ENCODE peak calls at places on chromosomes 3 and 15, in ten cellular contexts. D is neural progenitor cell; Y is IMR-90; Z is B cell; J is breast epithelium; R is CD8-positive, alpha-beta T cell; O is foreskin fibroblast; L is Panc1; Q is GM23338; B is bronchial epithelial cell. I is an unnamed sample.

GRCh38 chr3:33044676-33045075 is 52.3 kb downstream of the GLB1 start:
- DNase-seq in D (no peak), Y (no peak), Z (no peak), J (no peak), R (no peak), O (no peak), L (no peak), Q (no peak), B (no peak), I (no peak)

GRCh38 chr15:60184579-60184978 is 180.5 kb downstream of the FOXB1 start:
- DNase-seq in D (no peak), Y (peak; percentile 1), Z (no peak), J (no peak), R (no peak), O (peak; percentile 5), L (no peak), Q (no peak), B (peak; percentile 62), I (no peak)

GRCh38 chr3:194032828-194033435 is 103.0 kb upstream of the HES1 start:
- DNase-seq in D (peak; percentile 29), Y (no peak), Z (peak; percentile 59), J (no peak), R (no peak), O (no peak), L (no peak), Q (no peak), B (no peak), I (no peak)

GRCh38 chr3:119220970-119221667 is 19.6 kb downstream of the B4GALT4 start:
- DNase-seq in D (no peak), Y (no peak), Z (no peak), J (no peak), R (no peak), O (no peak), L (no peak), Q (no peak), B (no peak), I (no peak)

GRCh38 chr15:61141497-61142125 is 87.5 kb downstream of the RORA start:
- DNase-seq in D (no peak), Y (no peak), Z (no peak), J (no peak), R (no peak), O (no peak), L (no peak), Q (peak; percentile 34), B (no peak), I (no peak)

GRCh38 chr15:59999558-60000112 is 4.5 kb upstream of the FOXB1 start:
- DNase-seq in D (peak; percentile 54), Y (no peak), Z (peak; percentile 8), J (no peak), R (no peak), O (no peak), L (no peak), Q (no peak), B (no peak), I (peak; percentile 10)

GRCh38 chr3:30496496-30496966 is 109.9 kb upstream of the TGFBR2 start:
- DNase-seq in D (no peak), Y (peak; percentile 81), Z (no peak), J (no peak), R (no peak), O (peak; percentile 66), L (no peak), Q (no peak), B (peak; percentile 22), I (no peak)

GRCh38 chr15:91228391-91228790 is 128.3 kb downstream of the SV2B start:
- DNase-seq in D (no peak), Y (no peak), Z (no peak), J (no peak), R (no peak), O (no peak), L (no peak), Q (no peak), B (no peak), I (no peak)

GRCh38 chr3:25854635-25855034 is 64.7 kb downstream of the OXSM start:
- DNase-seq in D (no peak), Y (peak; percentile 83), Z (no peak), J (no peak), R (no peak), O (peak; percentile 78), L (no peak), Q (no peak), B (peak; percentile 72), I (no peak)

GRCh38 chr3:133928903-133929607 is 33.4 kb upstream of the RAB6B start:
- DNase-seq in D (no peak), Y (no peak), Z (no peak), J (no peak), R (no peak), O (no peak), L (no peak), Q (no peak), B (no peak), I (no peak)

GRCh38 chr3:12990781-12991480 is 82.3 kb downstream of the IQSEC1 start:
- DNase-seq in D (no peak), Y (peak; percentile 94), Z (no peak), J (no peak), R (no peak), O (peak; percentile 83), L (no peak), Q (no peak), B (peak; percentile 47), I (no peak)

DNA sequence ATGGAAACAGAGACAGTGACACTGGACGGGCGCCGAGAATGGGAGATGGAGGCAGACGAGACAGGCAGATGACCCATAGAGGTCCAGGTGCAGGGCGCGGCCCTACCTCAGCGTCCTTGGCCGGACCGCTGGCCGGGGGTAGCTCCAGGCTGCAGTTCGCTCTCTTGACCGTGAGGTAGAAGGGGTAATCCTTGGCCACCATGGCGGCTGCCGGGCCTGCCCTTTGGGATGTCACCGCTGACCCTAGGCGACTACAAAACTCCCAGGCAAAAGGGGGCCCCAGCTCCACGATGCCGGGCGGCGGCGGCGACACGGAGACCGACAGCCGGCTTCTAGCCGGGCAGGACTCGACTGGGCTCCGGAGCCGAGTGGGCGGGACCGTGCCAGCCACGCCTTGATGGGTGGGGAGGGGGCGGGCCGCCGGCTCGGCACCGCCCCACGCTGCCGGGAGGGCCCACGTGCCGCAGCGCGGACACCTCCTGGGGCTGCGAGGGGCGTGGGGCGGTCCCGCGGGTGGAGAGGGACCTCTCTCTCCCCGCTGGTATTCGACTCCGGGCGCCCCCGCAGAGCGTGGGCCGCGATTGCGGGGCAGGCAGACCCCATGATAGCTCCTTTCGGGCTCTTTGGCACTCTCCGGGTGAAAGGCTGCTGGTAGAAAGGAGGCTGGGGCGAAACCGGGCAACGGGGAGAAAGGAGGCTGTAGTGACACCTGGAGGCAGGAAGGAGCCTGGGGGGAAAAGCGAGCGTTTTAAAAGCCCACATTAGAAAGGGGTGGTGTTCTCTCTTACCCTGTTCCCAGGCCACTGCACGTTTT is at the start of gene ARHGEF3:
- DNase-seq in D (peak; percentile 91), Y (peak; percentile 48), Z (peak; percentile 96), J (peak; percentile 75), R (peak; percentile 84), O (peak; percentile 91), L (peak; percentile 43), Q (peak; percentile 95), B (peak; percentile 69), I (peak; percentile 93)
- TF ChIP-seq CTCF in D (peak; percentile 66), Y (peak; percentile 27), Z (peak; percentile 75), J (peak; percentile 9), R (peak; percentile 56), O (peak; percentile 44), L (peak; percentile 78), Q (peak; percentile 74), B (peak; percentile 70), I (peak; percentile 51)

DNA sequence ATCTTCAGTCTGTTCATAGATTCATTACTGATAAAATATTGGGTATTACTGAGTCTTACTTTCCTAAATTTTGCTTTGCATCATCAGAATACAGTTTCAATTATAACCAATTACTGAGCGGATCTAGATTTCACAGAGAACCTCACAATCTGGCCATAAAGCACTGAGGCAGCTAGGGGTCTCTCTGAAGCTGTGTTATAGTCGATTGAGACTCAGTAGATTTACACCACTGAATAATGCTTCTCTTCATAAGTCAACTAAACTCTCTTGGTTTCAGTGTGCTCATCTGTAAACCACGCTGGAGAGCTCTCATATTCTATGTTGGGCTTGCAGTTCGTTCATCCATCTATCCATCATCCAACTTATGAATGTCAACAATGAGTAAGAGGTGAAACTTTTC is 180.6 kb downstream of the GREM1 start:
- DNase-seq in D (no peak), Y (no peak), Z (no peak), J (no peak), R (no peak), O (no peak), L (no peak), Q (no peak), B (no peak), I (no peak)
- TF ChIP-seq CTCF in D (no peak), Y (no peak), Z (no peak), J (no peak), R (no peak), O (no peak), L (no peak), Q (peak; percentile 53), B (no peak), I (no peak)

DNA sequence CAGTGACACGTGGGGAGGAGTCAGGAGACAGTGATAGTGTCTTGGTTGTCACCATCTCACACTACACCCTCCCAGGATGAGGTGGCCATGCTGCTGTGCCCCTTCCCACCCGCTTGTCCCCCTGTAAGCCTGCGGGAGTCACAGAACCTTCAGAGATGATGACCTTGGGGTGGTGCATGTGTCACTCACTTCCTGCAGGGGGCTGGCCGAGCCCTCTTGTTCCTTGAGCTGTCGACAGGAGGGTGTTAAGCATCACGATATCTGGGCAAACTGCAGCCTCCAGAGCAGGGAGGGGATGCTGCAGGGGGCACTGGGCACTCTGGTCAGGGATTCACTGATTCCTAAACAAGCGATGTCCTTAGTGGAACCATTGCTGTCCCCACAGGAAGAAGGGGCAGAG is 27.7 kb downstream of the FAH start:
- DNase-seq in D (no peak), Y (no peak), Z (no peak), J (no peak), R (no peak), O (no peak), L (no peak), Q (peak; percentile 31), B (no peak), I (no peak)
- TF ChIP-seq CTCF in D (no peak), Y (no peak), Z (no peak), J (no peak), R (no peak), O (no peak), L (no peak), Q (peak; percentile 30), B (no peak), I (no peak)

GRCh38 chr3:65951836-65952505 is 86.7 kb downstream of the MAGI1 start:
- DNase-seq in D (no peak), Y (peak; percentile 46), Z (no peak), J (no peak), R (no peak), O (peak; percentile 74), L (no peak), Q (no peak), B (peak; percentile 39), I (no peak)

GRCh38 chr3:65950340-65951326 is 88.1 kb downstream of the MAGI1 start:
- DNase-seq in D (peak; percentile 41), Y (no peak), Z (no peak), J (no peak), R (no peak), O (no peak), L (no peak), Q (peak; percentile 91), B (no peak), I (no peak)

GRCh38 chr3:65945953-65946352 is 92.8 kb downstream of the MAGI1 start:
- DNase-seq in D (no peak), Y (no peak), Z (no peak), J (no peak), R (no peak), O (no peak), L (no peak), Q (no peak), B (no peak), I (no peak)

GRCh38 chr3:65946438-65946837 is 92.3 kb downstream of the MAGI1 start:
- DNase-seq in D (no peak), Y (peak; percentile 37), Z (no peak), J (peak; percentile 72), R (no peak), O (peak; percentile 42), L (no peak), Q (no peak), B (peak; percentile 80), I (no peak)

GRCh38 chr3:65948833-65949573 is 89.7 kb downstream of the MAGI1 start:
- DNase-seq in D (no peak), Y (no peak), Z (no peak), J (no peak), R (no peak), O (no peak), L (no peak), Q (no peak), B (no peak), I (no peak)
- TF ChIP-seq CTCF in D (no peak), Y (no peak), Z (no peak), J (no peak), R (no peak), O (no peak), L (no peak), Q (no peak), B (no peak), I (no peak)